ENCODE peak calls at places on chromosome 1, in seven cellular contexts. K is hepatocyte, J is psoas muscle, G is transverse colon, P is left ventricle myocardium inferior, X is heart left ventricle, Y is heart right ventricle. U is an unnamed sample.

GRCh38 chr1:30844631-30845030 is 63.9 kb downstream of the SDC3 start:
- DNase-seq in K (no peak), J (no peak), G (no peak), P (no peak), X (no peak), Y (no peak), U (no peak)

GRCh38 chr1:65431111-65431705 is 10.7 kb downstream of the LEPR start:
- DNase-seq in K (peak), J (no peak), G (no peak), P (no peak), X (no peak), Y (no peak), U (peak)

GRCh38 chr1:246492611-246493245 is 14.4 kb downstream of the SMYD3 start:
- DNase-seq in K (peak), J (peak), G (peak), P (peak), X (no peak), Y (peak), U (peak)

GRCh38 chr1:93734999-93735398 is 53.4 kb upstream of the BCAR3 start:
- DNase-seq in K (no peak), J (no peak), G (no peak), P (no peak), X (no peak), Y (no peak), U (no peak)

GRCh38 chr1:178645157-178645825 is 79.8 kb upstream of the RALGPS2 start:
- DNase-seq in K (no peak), J (no peak), G (no peak), P (no peak), X (no peak), Y (no peak), U (no peak)

GRCh38 chr1:181318022-181318857 is 165.1 kb upstream of the CACNA1E start:
- DNase-seq in K (peak), J (no peak), G (no peak), P (no peak), X (no peak), Y (no peak), U (peak)

GRCh38 chr1:205942631-205943159 is 561 bp downstream of the SLC26A9 start:
- DNase-seq in K (peak), J (no peak), G (no peak), P (no peak), X (no peak), Y (no peak), U (no peak)

GRCh38 chr1:27862004-27862403 is 10.3 kb upstream of the THEMIS2 start:
- DNase-seq in K (no peak), J (no peak), G (no peak), P (no peak), X (no peak), Y (no peak), U (no peak)

GRCh38 chr1:35603941-35604340 is 30.8 kb downstream of the TFAP2E start:
- DNase-seq in K (no peak), J (no peak), G (no peak), P (no peak), X (no peak), Y (no peak), U (peak)

GRCh38 chr1:193471981-193472380 is 285.6 kb upstream of the B3GALT2 start:
- DNase-seq in K (no peak), J (no peak), G (no peak), P (no peak), X (no peak), Y (no peak), U (no peak)

GRCh38 chr1:155968670-155969069 is 9.7 kb downstream of the ARHGEF2 start:
- DNase-seq in K (no peak), J (peak), G (no peak), P (peak), X (no peak), Y (peak), U (peak)

GRCh38 chr1:20732071-20732587 is 374 bp downstream of the SH2D5 start:
- DNase-seq in K (peak), J (peak), G (peak), P (peak), X (no peak), Y (peak), U (peak)

GRCh38 chr1:112877741-112878140 is 78.3 kb downstream of the SLC16A1 start:
- DNase-seq in K (no peak), J (no peak), G (no peak), P (no peak), X (no peak), Y (no peak), U (no peak)

GRCh38 chr1:224235819-224236493 is 52.9 kb downstream of the DEGS1 start:
- DNase-seq in K (no peak), J (no peak), G (no peak), P (no peak), X (no peak), Y (no peak), U (no peak)
- H3K27ac ChIP-seq in K (no peak), J (no peak), G (no peak), P (no peak), X (no peak), Y (no peak), U (no peak)

GRCh38 chr1:244050835-244051444 is at the start of gene ZBTB18:
- DNase-seq in K (peak), J (no peak), G (no peak), P (peak), X (no peak), Y (no peak), U (peak)
- TF ChIP-seq CTCF in K (no peak), J (no peak), G (no peak), P (no peak), X (no peak), Y (no peak), U (no peak)

GRCh38 chr1:56575865-56576264 is 3.5 kb downstream of the PLPP3 start:
- DNase-seq in K (no peak), J (no peak), G (no peak), P (no peak), X (no peak), Y (no peak), U (no peak)
- H3K4me3 ChIP-seq in K (peak), J (peak), G (no peak), P (peak), X (peak), Y (peak), U (peak)

DNA sequence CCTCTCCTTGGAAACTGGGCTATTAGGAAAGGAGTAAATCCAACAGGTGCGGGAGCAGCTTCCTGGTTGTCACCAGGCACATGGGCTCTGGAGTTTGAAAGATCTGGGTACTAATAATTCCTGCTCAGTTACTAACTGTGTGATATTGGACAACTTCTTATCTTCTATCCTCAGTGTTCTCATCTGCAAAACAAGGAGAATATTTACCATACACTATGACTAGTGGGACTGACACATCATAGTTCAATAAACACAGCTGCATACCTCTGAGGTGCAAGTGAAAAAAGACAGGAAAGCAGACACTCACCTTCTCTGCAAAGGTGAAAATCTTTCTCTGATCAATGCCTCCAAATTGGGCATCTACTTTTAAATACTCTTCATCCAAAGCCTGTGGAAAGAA is 19.7 kb downstream of the YARS1 start:
- DNase-seq in K (no peak), J (no peak), G (no peak), P (no peak), X (no peak), Y (no peak), U (no peak)
- H3K27ac ChIP-seq in K (peak), J (no peak), G (no peak), P (no peak), X (no peak), Y (no peak), U (no peak)

U was measured in cardiac muscle cell.